ENCODE peak calls at places on chromosomes 4 and X, in six cellular contexts. D is psoas muscle, U is activated T-helper 1 cell treated with Interleukin-2 at 50 U/mL for 16 hours, N is choroid plexus epithelial cell, R is NCI-H2029, X is right cardiac atrium. H is an unnamed sample.

GRCh38 chr4:41882622-41883347 is 52.4 kb upstream of the TMEM33 start:
- DNase-seq in N (peak), R (peak), D (no peak), U (peak), X (peak), H (no peak)

GRCh38 chrX:94089149-94089548 is 415.1 kb downstream of the FAM133A start:
- DNase-seq in X (no peak), D (no peak), U (no peak), R (no peak), N (no peak), H (no peak)

GRCh38 chrX:116605576-116605975 is 142.8 kb upstream of the CT83 start:
- DNase-seq in D (no peak), X (no peak), U (no peak), R (no peak), N (no peak), H (no peak)

GRCh38 chrX:140132937-140133336 is 167.6 kb upstream of the CXorf66 start:
- DNase-seq in X (no peak), D (no peak), N (no peak), R (no peak), U (no peak), H (no peak)

GRCh38 chr4:138775890-138776289 is 239.7 kb upstream of the NOCT start:
- DNase-seq in D (no peak), U (no peak), X (no peak), R (no peak), N (peak), H (no peak)

GRCh38 chr4:22778547-22779163 is 85.9 kb downstream of the GBA3 start:
- DNase-seq in N (no peak), U (no peak), D (no peak), X (peak), R (no peak), H (no peak)

GRCh38 chrX:125998432-125998831 is 167.7 kb downstream of the DCAF12L2 start:
- DNase-seq in U (no peak), X (no peak), N (peak), R (peak), D (no peak), H (no peak)

GRCh38 chrX:105282077-105282476 is 61.6 kb upstream of the TEX13A start:
- DNase-seq in N (no peak), U (no peak), R (no peak), D (no peak), X (no peak), H (no peak)

GRCh38 chr4:70601422-70602039 is 9.5 kb downstream of the AMBN start:
- DNase-seq in R (peak), D (peak), U (peak), N (peak), X (peak), H (no peak)

GRCh38 chr4:175789632-175790031 is 22.4 kb downstream of the GPM6A start:
- DNase-seq in U (no peak), N (no peak), X (no peak), D (no peak), R (no peak), H (no peak)

GRCh38 chr4:74768857-74769525 is 25.3 kb downstream of the BTC start:
- DNase-seq in U (no peak), R (no peak), N (peak), D (no peak), X (peak), H (no peak)

GRCh38 chr4:73609688-73610087 is 10.5 kb downstream of the RASSF6 start:
- DNase-seq in U (no peak), R (no peak), N (peak), X (no peak), D (no peak), H (no peak)

GRCh38 chrX:12981880-12982279 is 7.0 kb downstream of the TMSB4X start:
- DNase-seq in U (no peak), D (no peak), X (no peak), N (no peak), R (no peak), H (no peak)

GRCh38 chr4:80732010-80732409 is 298.5 kb upstream of the BMP3 start:
- DNase-seq in X (no peak), N (peak), U (no peak), D (no peak), R (no peak), H (no peak)

GRCh38 chrX:6778547-6779231 is 243.8 kb upstream of the VCX3A start:
- DNase-seq in N (no peak), U (no peak), R (no peak), D (no peak), X (peak), H (no peak)

GRCh38 chrX:69032601-69033000 is 132.7 kb downstream of the PJA1 start:
- DNase-seq in N (no peak), R (no peak), U (no peak), D (no peak), X (no peak), H (no peak)